ENCODE peak calls at places on chromosome 6, in four cellular contexts. One of them, this sample, is unnamed.

GRCh38 chr6:80541186-80541585 is 434.7 kb downstream of the BCKDHB start:
- DNase-seq in WTC11: no peak
- DNase-seq in K562: no peak
- DNase-seq in HepG2: no peak
- DNase-seq in this sample: no peak

GRCh38 chr6:164108869-164109769 is 694.6 kb downstream of the QKI start:
- DNase-seq in WTC11: no peak
- DNase-seq in K562: no peak
- DNase-seq in HepG2: no peak
- DNase-seq in this sample: no peak

GRCh38 chr6:156402628-156403027 is 374.6 kb upstream of the ARID1B start:
- DNase-seq in WTC11: no peak
- DNase-seq in K562: no peak
- DNase-seq in HepG2: no peak
- DNase-seq in this sample: no peak

GRCh38 chr6:125066964-125067363 is 86.6 kb upstream of the TPD52L1 start:
- DNase-seq in WTC11: no peak
- DNase-seq in K562: peak
- DNase-seq in HepG2: no peak
- DNase-seq in this sample: no peak

GRCh38 chr6:52543729-52544324 is 33.0 kb downstream of the TRAM2 start:
- DNase-seq in WTC11: no peak
- DNase-seq in K562: no peak
- DNase-seq in HepG2: peak
- DNase-seq in this sample: no peak

GRCh38 chr6:66717786-66718185 is 1010.8 kb upstream of the EYS start:
- DNase-seq in WTC11: no peak
- DNase-seq in K562: no peak
- DNase-seq in HepG2: no peak
- DNase-seq in this sample: no peak

GRCh38 chr6:118356686-118357085 is 191.4 kb upstream of the PLN start:
- DNase-seq in WTC11: no peak
- DNase-seq in K562: no peak
- DNase-seq in HepG2: no peak
- DNase-seq in this sample: no peak

GRCh38 chr6:151682251-151682650 is 125.2 kb upstream of the ESR1 start:
- DNase-seq in WTC11: no peak
- DNase-seq in K562: no peak
- DNase-seq in HepG2: no peak
- DNase-seq in this sample: no peak

GRCh38 chr6:83920017-83920416 is 60.5 kb downstream of the CYB5R4 start:
- DNase-seq in WTC11: no peak
- DNase-seq in K562: no peak
- DNase-seq in HepG2: no peak
- DNase-seq in this sample: no peak

GRCh38 chr6:28907394-28907793 is 16.4 kb downstream of the TRIM27 start:
- DNase-seq in WTC11: no peak
- DNase-seq in K562: no peak
- DNase-seq in HepG2: no peak
- DNase-seq in this sample: no peak

GRCh38 chr6:29850011-29850553 is 22.5 kb downstream of the HLA-G start:
- DNase-seq in WTC11: peak
- DNase-seq in K562: peak
- DNase-seq in HepG2: no peak
- DNase-seq in this sample: no peak

GRCh38 chr6:121339639-121340226 is 5.5 kb upstream of the TBC1D32 start:
- DNase-seq in WTC11: no peak
- DNase-seq in K562: no peak
- DNase-seq in HepG2: no peak
- DNase-seq in this sample: no peak

GRCh38 chr6:121349596-121349995 is 15.3 kb upstream of the TBC1D32 start:
- DNase-seq in WTC11: no peak
- DNase-seq in K562: no peak
- DNase-seq in HepG2: no peak
- DNase-seq in this sample: no peak

GRCh38 chr6:121344539-121344938 is 10.3 kb upstream of the TBC1D32 start:
- DNase-seq in WTC11: no peak
- DNase-seq in K562: no peak
- DNase-seq in HepG2: no peak
- DNase-seq in this sample: no peak
- TF ChIP-seq ELF4 in WTC11: no peak
- TF ChIP-seq ELF4 in K562: no peak
- TF ChIP-seq ELF4 in HepG2: no peak
- TF ChIP-seq ELF4 in this sample: no peak

GRCh38 chr6:108874470-108875160 is 26.4 kb downstream of the ARMC2 start:
- DNase-seq in WTC11: no peak
- DNase-seq in K562: no peak
- DNase-seq in HepG2: no peak
- DNase-seq in this sample: no peak
- TF ChIP-seq ELF4 in WTC11: no peak
- TF ChIP-seq ELF4 in K562: no peak
- TF ChIP-seq ELF4 in HepG2: no peak
- TF ChIP-seq ELF4 in this sample: no peak

GRCh38 chr6:27494103-27494502 is 21.2 kb upstream of the ZNF184 start:
- DNase-seq in WTC11: no peak
- DNase-seq in K562: no peak
- DNase-seq in HepG2: no peak
- DNase-seq in this sample: no peak

GRCh38 chr6:27492776-27493175 is 19.9 kb upstream of the ZNF184 start:
- DNase-seq in WTC11: no peak
- DNase-seq in K562: no peak
- DNase-seq in HepG2: no peak
- DNase-seq in this sample: no peak

GRCh38 chr6:27500177-27500576 is 27.3 kb upstream of the ZNF184 start:
- DNase-seq in WTC11: no peak
- DNase-seq in K562: no peak
- DNase-seq in HepG2: no peak
- DNase-seq in this sample: no peak

GRCh38 chr6:27494987-27495385 is 22.1 kb upstream of the ZNF184 start:
- DNase-seq in WTC11: no peak
- DNase-seq in K562: no peak
- DNase-seq in HepG2: no peak
- DNase-seq in this sample: no peak

DNA sequence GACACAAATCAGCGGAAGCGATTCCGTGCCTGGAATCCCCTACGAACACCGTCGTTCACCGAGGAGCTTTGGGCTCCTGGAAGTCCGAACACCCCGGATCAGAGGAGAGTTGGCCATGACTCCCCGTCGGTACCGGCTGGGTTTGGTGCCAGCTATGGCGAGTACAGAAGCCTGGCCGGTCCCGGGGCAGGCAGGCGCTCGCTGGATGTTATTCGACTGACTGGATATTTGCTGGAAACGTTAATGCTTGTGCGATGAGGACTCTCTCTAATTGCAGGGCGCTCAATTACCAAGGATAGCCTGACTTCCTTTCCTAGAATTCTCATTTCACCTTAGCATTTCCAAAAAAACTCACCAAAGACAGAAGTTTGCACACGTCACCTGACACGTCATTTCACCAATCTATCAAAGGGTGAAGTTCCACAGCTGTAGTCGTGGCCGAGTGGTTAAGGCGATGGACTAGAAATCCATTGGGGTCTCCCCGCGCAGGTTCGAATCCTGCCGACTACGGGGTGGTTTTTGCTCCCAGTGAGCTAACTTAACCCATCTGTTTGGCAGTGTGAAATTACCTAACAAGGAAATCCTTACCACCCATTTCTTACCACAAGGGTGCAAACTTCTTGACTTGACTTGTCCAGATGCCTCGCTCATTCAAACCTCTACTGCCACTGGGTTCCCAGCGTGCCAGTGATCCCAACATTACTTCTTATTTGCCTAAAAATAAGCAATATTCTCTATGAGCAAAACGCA is 22.7 kb upstream of the ZNF184 start:
- DNase-seq in WTC11: peak
- DNase-seq in K562: peak
- DNase-seq in HepG2: peak
- DNase-seq in this sample: peak
- TF ChIP-seq ELF4 in WTC11: no peak
- TF ChIP-seq ELF4 in K562: no peak
- TF ChIP-seq ELF4 in HepG2: no peak
- TF ChIP-seq ELF4 in this sample: no peak

DNA sequence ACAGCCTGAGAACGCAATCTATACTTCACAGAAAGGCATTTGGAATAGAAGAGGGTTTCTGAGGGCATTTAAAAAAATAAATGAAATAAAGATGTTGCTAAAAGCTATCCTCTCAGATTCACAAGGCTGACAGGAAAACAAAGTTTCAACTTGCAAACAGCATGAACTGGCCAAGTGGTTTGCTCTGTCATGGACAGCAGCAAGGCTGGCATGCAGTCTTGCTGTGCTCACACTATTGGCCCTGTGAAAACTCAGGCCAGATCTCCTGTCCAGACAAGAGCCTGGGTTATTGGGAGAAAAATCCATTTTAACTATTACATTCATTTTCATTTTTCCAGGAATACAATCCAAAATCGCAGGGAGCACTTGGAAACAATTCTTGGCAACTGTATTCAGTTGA is 506.2 kb upstream of the SLC35B3 start:
- DNase-seq in WTC11: no peak
- DNase-seq in K562: no peak
- DNase-seq in HepG2: no peak
- DNase-seq in this sample: no peak
- TF ChIP-seq ELF4 in WTC11: no peak
- TF ChIP-seq ELF4 in K562: no peak
- TF ChIP-seq ELF4 in HepG2: no peak
- TF ChIP-seq ELF4 in this sample: no peak

DNA sequence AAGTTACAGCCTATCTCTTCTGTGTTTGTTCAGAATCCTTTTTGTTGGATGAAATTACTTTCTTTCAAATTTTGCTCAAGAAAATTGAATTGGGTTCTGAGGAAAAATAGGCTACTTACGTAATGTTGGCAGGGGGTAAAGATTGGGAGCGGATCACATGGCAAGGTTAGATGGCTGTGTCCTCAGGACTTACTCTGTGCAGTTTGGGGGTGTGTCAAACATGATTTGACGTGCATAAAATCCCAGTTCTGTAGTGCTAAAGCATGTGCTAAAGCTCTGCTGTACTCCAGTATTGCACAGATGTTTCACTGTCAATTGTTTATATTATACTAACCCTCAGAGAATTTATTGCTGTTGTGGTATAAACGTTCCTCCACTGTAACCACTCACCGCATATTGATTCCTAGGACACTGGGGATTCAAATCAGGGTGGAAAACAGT is 2.6 kb downstream of the NT5E start:
- DNase-seq in WTC11: no peak
- DNase-seq in K562: no peak
- DNase-seq in HepG2: no peak
- DNase-seq in this sample: no peak
- TF ChIP-seq ELF4 in WTC11: no peak
- TF ChIP-seq ELF4 in K562: no peak
- TF ChIP-seq ELF4 in HepG2: no peak
- TF ChIP-seq ELF4 in this sample: no peak

GRCh38 chr6:140566706-140567330 is 1192.4 kb upstream of the CITED2 start:
- DNase-seq in WTC11: no peak
- DNase-seq in K562: no peak
- DNase-seq in HepG2: no peak
- DNase-seq in this sample: no peak
- TF ChIP-seq ELF4 in WTC11: no peak
- TF ChIP-seq ELF4 in K562: no peak
- TF ChIP-seq ELF4 in HepG2: no peak
- TF ChIP-seq ELF4 in this sample: no peak

This sample was measured in HEK293T.